ENCODE peak calls at places on chromosome 11, in six cellular contexts. I, Y, K, C, Q and F are unnamed samples.

GRCh38 chr11:132177106-132177505 is 806.7 kb downstream of the NTM start:
- DNase-seq in K (peak), I (no peak), Q (no peak), C (no peak), Y (no peak), F (no peak)

GRCh38 chr11:44979536-44980399 is 29.1 kb upstream of the TP53I11 start:
- DNase-seq in Y (no peak), I (peak), Q (no peak), K (no peak), C (no peak), F (peak)

GRCh38 chr11:78197816-78198215 is 9.1 kb downstream of the USP35 start:
- DNase-seq in C (no peak), Q (no peak), Y (no peak), I (no peak), K (no peak), F (no peak)

GRCh38 chr11:71406681-71407080 is 41.5 kb downstream of the DHCR7 start:
- DNase-seq in K (no peak), Q (no peak), I (no peak), Y (no peak), C (no peak), F (no peak)

GRCh38 chr11:44241851-44242250 is 68.1 kb downstream of the ALX4 start:
- DNase-seq in K (no peak), C (no peak), Q (peak), I (no peak), Y (no peak), F (no peak)

GRCh38 chr11:61671527-61671926 is 8.7 kb upstream of the DAGLA start:
- DNase-seq in Q (no peak), Y (no peak), K (no peak), I (no peak), C (no peak), F (no peak)

GRCh38 chr11:113690619-113691569 is 15.2 kb downstream of the TMPRSS5 start:
- DNase-seq in Q (no peak), Y (no peak), I (no peak), K (peak), C (no peak), F (no peak)

GRCh38 chr11:65102142-65103095 is 6.4 kb downstream of the VPS51 start:
- DNase-seq in C (no peak), K (no peak), Q (peak), Y (no peak), I (no peak), F (no peak)

GRCh38 chr11:43503417-43503816 is 144.7 kb downstream of the TTC17 start:
- DNase-seq in C (no peak), K (no peak), Q (no peak), Y (no peak), I (no peak), F (no peak)